ENCODE peak calls at places on chromosomes 2 and 18, in four cellular contexts. One of them, this sample, is unnamed.

GRCh38 chr2:120952318-120952717 is 216.7 kb downstream of the GLI2 start:
- DNase-seq in K562: no peak
- DNase-seq in WTC11: no peak
- DNase-seq in GM12878: no peak
- DNase-seq in this sample: no peak

GRCh38 chr18:25737710-25738251 is 352.6 kb downstream of the SS18 start:
- DNase-seq in K562: no peak
- DNase-seq in WTC11: no peak
- DNase-seq in GM12878: no peak
- DNase-seq in this sample: peak

GRCh38 chr18:12295389-12296086 is 12.5 kb upstream of the TUBB6 start:
- DNase-seq in K562: no peak
- DNase-seq in WTC11: no peak
- DNase-seq in GM12878: no peak
- DNase-seq in this sample: no peak

GRCh38 chr2:71069376-71069775 is 928 bp downstream of the NAGK start:
- DNase-seq in K562: no peak
- DNase-seq in WTC11: no peak
- DNase-seq in GM12878: no peak
- DNase-seq in this sample: no peak

GRCh38 chr2:25899404-25899925 is 21.2 kb upstream of the ASXL2 start:
- DNase-seq in K562: no peak
- DNase-seq in WTC11: no peak
- DNase-seq in GM12878: no peak
- DNase-seq in this sample: no peak

GRCh38 chr2:23601301-23601965 is 216.5 kb downstream of the KLHL29 start:
- DNase-seq in K562: no peak
- DNase-seq in WTC11: no peak
- DNase-seq in GM12878: no peak
- DNase-seq in this sample: no peak

GRCh38 chr2:101981484-101981883 is 10.3 kb upstream of the IL1R2 start:
- DNase-seq in K562: no peak
- DNase-seq in WTC11: no peak
- DNase-seq in GM12878: no peak
- DNase-seq in this sample: no peak

GRCh38 chr18:75473316-75473715 is 45.8 kb upstream of the SMIM21 start:
- DNase-seq in K562: no peak
- DNase-seq in WTC11: no peak
- DNase-seq in GM12878: no peak
- DNase-seq in this sample: no peak

GRCh38 chr18:51624311-51624710 is 426.8 kb upstream of the MEX3C start:
- DNase-seq in K562: no peak
- DNase-seq in WTC11: no peak
- DNase-seq in GM12878: no peak
- DNase-seq in this sample: no peak

GRCh38 chr2:220434365-220434764 is 806.9 kb downstream of the SLC4A3 start:
- DNase-seq in K562: no peak
- DNase-seq in WTC11: no peak
- DNase-seq in GM12878: no peak
- DNase-seq in this sample: no peak

GRCh38 chr2:222450021-222450420 is 25.7 kb downstream of the SGPP2 start:
- DNase-seq in K562: no peak
- DNase-seq in WTC11: no peak
- DNase-seq in GM12878: no peak
- DNase-seq in this sample: no peak

GRCh38 chr2:43225788-43226557 is 433 bp downstream of the ZFP36L2 start:
- DNase-seq in K562: peak
- DNase-seq in WTC11: no peak
- DNase-seq in GM12878: no peak
- DNase-seq in this sample: peak

GRCh38 chr2:44549099-44549471 is 187.3 kb downstream of the CAMKMT start:
- DNase-seq in K562: no peak
- DNase-seq in WTC11: no peak
- DNase-seq in GM12878: no peak
- DNase-seq in this sample: no peak

GRCh38 chr2:44546469-44547127 is 184.9 kb downstream of the CAMKMT start:
- DNase-seq in K562: no peak
- DNase-seq in WTC11: no peak
- DNase-seq in GM12878: peak
- DNase-seq in this sample: no peak

GRCh38 chr2:44549856-44550255 is 188.1 kb downstream of the CAMKMT start:
- DNase-seq in K562: no peak
- DNase-seq in WTC11: no peak
- DNase-seq in GM12878: no peak
- DNase-seq in this sample: no peak

GRCh38 chr2:44548221-44549098 is 186.7 kb downstream of the CAMKMT start:
- DNase-seq in K562: no peak
- DNase-seq in WTC11: no peak
- DNase-seq in GM12878: no peak
- DNase-seq in this sample: no peak

GRCh38 chr2:44547713-44548112 is 186.0 kb downstream of the CAMKMT start:
- DNase-seq in K562: no peak
- DNase-seq in WTC11: no peak
- DNase-seq in GM12878: no peak
- DNase-seq in this sample: no peak
- TF ChIP-seq NR2C2 in K562: no peak
- TF ChIP-seq NR2C2 in WTC11: no peak
- TF ChIP-seq NR2C2 in GM12878: no peak
- TF ChIP-seq NR2C2 in this sample: no peak

DNA sequence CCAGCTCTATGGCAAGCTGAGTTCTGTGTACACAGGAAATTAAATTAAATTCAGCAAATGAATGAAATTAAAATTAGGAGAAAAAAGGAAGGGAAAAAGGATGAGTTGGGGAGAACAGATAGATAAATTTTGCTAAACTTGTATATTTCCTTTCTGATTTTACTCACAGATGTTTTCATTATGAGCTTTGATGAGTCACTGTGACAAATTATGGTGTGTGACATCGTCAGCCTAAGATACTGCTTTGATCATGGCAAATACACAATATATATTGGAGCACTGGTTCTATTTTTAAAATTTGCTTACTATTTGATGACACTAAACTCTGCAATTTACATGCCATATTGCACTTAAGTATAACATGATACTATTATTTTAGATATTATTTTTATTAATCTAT is 464.6 kb upstream of the SPHKAP start:
- DNase-seq in K562: no peak
- DNase-seq in WTC11: no peak
- DNase-seq in GM12878: no peak
- DNase-seq in this sample: no peak
- TF ChIP-seq NR2C2 in K562: no peak
- TF ChIP-seq NR2C2 in WTC11: no peak
- TF ChIP-seq NR2C2 in GM12878: no peak
- TF ChIP-seq NR2C2 in this sample: no peak

GRCh38 chr2:114219501-114219900 is 222.9 kb upstream of the DPP10 start:
- DNase-seq in K562: no peak
- DNase-seq in WTC11: no peak
- DNase-seq in GM12878: no peak
- DNase-seq in this sample: no peak
- TF ChIP-seq NR2C2 in K562: no peak
- TF ChIP-seq NR2C2 in WTC11: no peak
- TF ChIP-seq NR2C2 in GM12878: no peak
- TF ChIP-seq NR2C2 in this sample: no peak

GRCh38 chr2:9708683-9709538 is 78.1 kb upstream of the YWHAQ start:
- DNase-seq in K562: no peak
- DNase-seq in WTC11: no peak
- DNase-seq in GM12878: no peak
- DNase-seq in this sample: no peak
- TF ChIP-seq NR2C2 in K562: no peak
- TF ChIP-seq NR2C2 in WTC11: no peak
- TF ChIP-seq NR2C2 in GM12878: no peak
- TF ChIP-seq NR2C2 in this sample: no peak

GRCh38 chr2:160486341-160486740 is 7.3 kb downstream of the RBMS1 start:
- DNase-seq in K562: no peak
- DNase-seq in WTC11: no peak
- DNase-seq in GM12878: no peak
- DNase-seq in this sample: no peak

GRCh38 chr2:160484859-160485520 is 8.6 kb downstream of the RBMS1 start:
- DNase-seq in K562: no peak
- DNase-seq in WTC11: no peak
- DNase-seq in GM12878: no peak
- DNase-seq in this sample: no peak

GRCh38 chr2:160479269-160479668 is 14.3 kb downstream of the RBMS1 start:
- DNase-seq in K562: no peak
- DNase-seq in WTC11: no peak
- DNase-seq in GM12878: no peak
- DNase-seq in this sample: no peak

GRCh38 chr2:160478660-160479059 is 14.9 kb downstream of the RBMS1 start:
- DNase-seq in K562: no peak
- DNase-seq in WTC11: no peak
- DNase-seq in GM12878: no peak
- DNase-seq in this sample: no peak

GRCh38 chr2:160482673-160483072 is 10.9 kb downstream of the RBMS1 start:
- DNase-seq in K562: no peak
- DNase-seq in WTC11: no peak
- DNase-seq in GM12878: no peak
- DNase-seq in this sample: no peak
- TF ChIP-seq NR2C2 in K562: no peak
- TF ChIP-seq NR2C2 in WTC11: no peak
- TF ChIP-seq NR2C2 in GM12878: no peak
- TF ChIP-seq NR2C2 in this sample: no peak

This sample was measured in HepG2.